ENCODE peak calls at places on chromosomes 12 and 14, in eight cellular contexts. B is naive B cell, D is fibroblast of gingiva, L is tibial artery, K is esophagus squamous epithelium, V is IMR-90, S is RWPE1, W is fibroblast of pulmonary artery. G is an unnamed sample.

GRCh38 chr14:42420071-42420470 is 813.4 kb downstream of the LRFN5 start:
- DNase-seq in B (no peak), D (no peak), L (no peak), K (no peak), V (no peak), S (no peak), W (no peak), G (no peak)

GRCh38 chr14:65832431-65833253 is 420.1 kb downstream of the FUT8 start:
- DNase-seq in B (no peak), D (peak; percentile 61), L (peak; percentile 27), K (no peak), V (peak; percentile 5), S (no peak), W (peak; percentile 16), G (no peak)

GRCh38 chr14:70955543-70956480 is 48.6 kb downstream of the PCNX1 start:
- DNase-seq in B (peak; percentile 16), D (peak; percentile 45), L (no peak), K (no peak), V (peak; percentile 26), S (peak; percentile 4), W (peak; percentile 58), G (no peak)

GRCh38 chr14:29215853-29216252 is 449.3 kb downstream of the FOXG1 start:
- DNase-seq in B (no peak), D (peak; percentile 22), L (no peak), K (no peak), V (no peak), S (peak; percentile 40), W (peak; percentile 64), G (no peak)

GRCh38 chr14:75607842-75608640 is 29.6 kb downstream of the FLVCR2 start:
- DNase-seq in B (no peak), D (no peak), L (no peak), K (no peak), V (no peak), S (no peak), W (no peak), G (no peak)

GRCh38 chr12:43336962-43337555 is 214.9 kb downstream of the ADAMTS20 start:
- DNase-seq in B (peak; percentile 2), D (peak; percentile 37), L (no peak), K (no peak), V (peak; percentile 70), S (peak; percentile 25), W (peak; percentile 72), G (no peak)

GRCh38 chr12:49673446-49674317 is 33.5 kb downstream of the FMNL3 start:
- DNase-seq in B (no peak), D (peak; percentile 98), L (peak; percentile 95), K (peak; percentile 26), V (peak; percentile 94), S (no peak), W (peak; percentile 98), G (peak; percentile 96)

GRCh38 chr12:12915654-12916053 is 24.3 kb downstream of the GPRC5A start:
- DNase-seq in B (no peak), D (no peak), L (no peak), K (no peak), V (no peak), S (no peak), W (no peak), G (no peak)

GRCh38 chr12:110262442-110263388 is 18.3 kb upstream of the ATP2A2 start:
- DNase-seq in B (no peak), D (peak; percentile 62), L (no peak), K (no peak), V (peak; percentile 72), S (no peak), W (peak; percentile 46), G (no peak)

GRCh38 chr14:90815817-90816662 is at the start of gene TTC7B:
- DNase-seq in B (peak; percentile 35), D (peak; percentile 14), L (no peak), K (no peak), V (peak; percentile 24), S (peak; percentile 80), W (peak; percentile 44), G (no peak)

GRCh38 chr12:159131-159782 is 54.7 kb downstream of the SLC6A12 start:
- DNase-seq in B (no peak), D (no peak), L (no peak), K (no peak), V (no peak), S (no peak), W (no peak), G (no peak)

GRCh38 chr14:60396718-60397343 is 89.0 kb downstream of the C14orf39 start:
- DNase-seq in B (no peak), D (no peak), L (no peak), K (no peak), V (peak; percentile 1), S (no peak), W (no peak), G (no peak)

G was measured in ascending aorta.